ENCODE peak calls at places on chromosomes 13 and 19, in four cellular contexts. R is foreskin fibroblast, U is AG04450, Q is GM20000. I is an unnamed sample.

GRCh38 chr13:85314686-85315085 is 484.5 kb downstream of the SLITRK6 start:
- DNase-seq in R (no peak), Q (no peak), U (no peak), I (no peak)

GRCh38 chr19:33462112-33462726 is 59.4 kb downstream of the PEPD start:
- DNase-seq in U (no peak), R (no peak), Q (no peak), I (no peak)

GRCh38 chr19:21127898-21128297 is 13.9 kb upstream of the ZNF431 start:
- DNase-seq in U (no peak), R (no peak), Q (no peak), I (no peak)

GRCh38 chr19:38724380-38724854 is 19.9 kb downstream of the CAPN12 start:
- DNase-seq in U (no peak), R (no peak), Q (no peak), I (no peak)

GRCh38 chr19:1051791-1052190 is 11.9 kb downstream of the ABCA7 start:
- DNase-seq in Q (no peak), R (no peak), U (no peak), I (no peak)

GRCh38 chr13:107441279-107441678 is 774.1 kb downstream of the LIG4 start:
- DNase-seq in R (no peak), U (peak), Q (no peak), I (no peak)

GRCh38 chr19:20079487-20079886 is 1.7 kb downstream of the ZNF90 start:
- DNase-seq in Q (no peak), R (peak), U (no peak), I (no peak)

GRCh38 chr19:21321996-21322395 is 7.2 kb downstream of the ZNF708 start:
- DNase-seq in Q (no peak), R (no peak), U (no peak), I (no peak)

GRCh38 chr13:73220966-73221720 is 162.3 kb downstream of the KLF5 start:
- DNase-seq in U (no peak), Q (no peak), R (no peak), I (no peak)

GRCh38 chr13:30802953-30803478 is 67.7 kb downstream of the ALOX5AP start:
- DNase-seq in R (peak), Q (peak), U (peak), I (peak)

GRCh38 chr13:105732946-105733529 is 802.4 kb downstream of the EFNB2 start:
- DNase-seq in U (no peak), R (no peak), Q (no peak), I (no peak)

GRCh38 chr13:40595693-40596092 is 70.7 kb downstream of the FOXO1 start:
- DNase-seq in Q (no peak), R (peak), U (no peak), I (no peak)

GRCh38 chr13:40966298-40966697 is 52.8 kb downstream of the ELF1 start:
- DNase-seq in U (no peak), R (no peak), Q (no peak), I (no peak)

GRCh38 chr13:79527698-79528097 is 46.7 kb downstream of the NDFIP2 start:
- DNase-seq in U (no peak), Q (no peak), R (no peak), I (no peak)

GRCh38 chr13:112672651-112673284 is 17.1 kb upstream of the ATP11A start:
- DNase-seq in R (no peak), Q (no peak), U (no peak), I (no peak)

GRCh38 chr19:12034610-12035009 is 869 bp downstream of the ZNF433 start:
- DNase-seq in R (peak), U (no peak), Q (peak), I (no peak)

GRCh38 chr13:42926555-42926954 is 65.5 kb downstream of the EPSTI1 start:
- DNase-seq in R (peak), U (no peak), Q (no peak), I (no peak)

GRCh38 chr19:45103200-45103624 is 10.2 kb downstream of the PPP1R37 start:
- DNase-seq in U (no peak), Q (peak), R (peak), I (peak)

GRCh38 chr19:17522988-17523872 is 11.8 kb downstream of the PGLS start:
- DNase-seq in U (no peak), Q (peak), R (no peak), I (peak)

GRCh38 chr13:26759907-26760834 is at the start of gene GPR12:
- DNase-seq in U (no peak), R (peak), Q (no peak), I (no peak)

GRCh38 chr19:13865578-13866462 is 11.1 kb upstream of the NANOS3 start:
- DNase-seq in U (no peak), Q (peak), R (no peak), I (peak)

GRCh38 chr19:4474504-4475136 is 2.5 kb downstream of the HDGFL2 start:
- DNase-seq in R (peak), U (no peak), Q (peak), I (peak)

GRCh38 chr13:98592353-98592740 is 15.4 kb upstream of the STK24 start:
- DNase-seq in R (no peak), Q (no peak), U (no peak), I (no peak)

GRCh38 chr13:98599502-98600328 is 22.8 kb upstream of the STK24 start:
- DNase-seq in R (peak), Q (no peak), U (no peak), I (no peak)

GRCh38 chr13:98595134-98595533 is 18.2 kb upstream of the STK24 start:
- DNase-seq in R (no peak), Q (no peak), U (no peak), I (no peak)

DNA sequence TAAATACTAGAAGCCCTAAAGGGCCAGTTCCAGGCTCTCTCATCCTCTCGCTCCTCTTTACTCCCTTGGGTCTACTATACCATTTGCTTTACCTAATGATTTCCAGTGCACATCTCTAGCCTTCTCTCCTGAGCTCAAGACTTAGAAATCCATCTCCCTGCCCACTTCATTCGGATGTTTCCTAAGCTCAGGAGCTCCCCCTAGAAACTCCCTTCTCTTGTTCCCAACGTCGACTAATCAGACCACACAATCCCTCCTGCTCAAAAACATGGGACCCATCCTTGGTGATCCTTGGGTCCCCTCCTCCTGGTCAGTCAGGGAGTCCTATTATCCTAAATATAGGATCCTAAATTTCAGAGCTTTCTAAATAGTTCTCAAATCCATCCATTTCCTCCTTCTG is 21.1 kb upstream of the STK24 start:
- DNase-seq in U (no peak), Q (no peak), R (no peak), I (no peak)
- TF ChIP-seq CTCF in U (peak), Q (no peak), R (peak), I (no peak)

GRCh38 chr13:31982124-31982523 is 49.5 kb upstream of the FRY start:
- DNase-seq in Q (no peak), R (peak), U (no peak), I (no peak)

GRCh38 chr13:31982540-31982939 is 49.0 kb upstream of the FRY start:
- DNase-seq in Q (no peak), U (peak), R (peak), I (no peak)

GRCh38 chr13:31987071-31987470 is 44.5 kb upstream of the FRY start:
- DNase-seq in R (no peak), U (no peak), Q (no peak), I (no peak)

DNA sequence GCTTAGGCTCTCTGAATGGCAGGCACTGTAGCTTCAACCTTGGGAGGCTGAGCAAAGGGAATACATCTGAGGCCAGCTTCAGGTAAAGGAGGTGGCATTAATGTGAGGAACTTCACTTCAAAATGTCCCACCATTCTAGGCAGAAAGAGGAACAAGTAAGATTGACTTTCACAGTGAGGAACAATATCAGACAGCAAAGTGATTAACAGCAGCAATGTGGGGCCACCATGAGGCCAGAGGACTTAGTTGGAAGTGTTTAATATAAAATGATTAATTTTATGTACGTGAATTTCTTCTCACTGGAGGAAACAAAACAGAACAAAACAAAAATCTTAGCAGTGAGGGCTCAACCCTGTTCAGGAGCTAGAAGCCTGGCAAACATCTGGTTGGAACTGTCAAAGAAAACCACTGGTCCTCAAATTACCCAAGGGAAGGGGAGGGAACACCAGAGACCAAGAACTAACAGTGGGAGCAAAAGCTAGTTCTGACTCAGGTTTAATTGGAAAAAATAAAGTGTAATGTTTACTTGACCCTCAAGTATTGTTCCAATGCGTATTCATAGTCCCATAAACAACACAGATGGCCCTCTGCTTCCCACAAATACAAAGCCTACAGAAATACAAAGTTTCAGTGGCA is 43.9 kb upstream of the FRY start:
- DNase-seq in R (peak), U (no peak), Q (peak), I (peak)
- TF ChIP-seq CTCF in R (no peak), U (no peak), Q (no peak), I (no peak)

GRCh38 chr13:58324130-58324529 is 692.6 kb downstream of the PCDH17 start:
- DNase-seq in R (no peak), Q (no peak), U (no peak), I (no peak)
- TF ChIP-seq CTCF in R (no peak), Q (no peak), U (no peak), I (no peak)

GRCh38 chr13:63377986-63378385 is 1962.3 kb upstream of the PCDH20 start:
- DNase-seq in R (no peak), Q (no peak), U (no peak), I (no peak)
- TF ChIP-seq CTCF in R (no peak), Q (no peak), U (no peak), I (no peak)

I was measured in GM13976.